ENCODE peak calls at places on chromosomes 11 and 22, in five cellular contexts. One of them, this sample, is unnamed.

GRCh38 chr11:61061081-61061826 is 41.0 kb upstream of the CD5 start:
- DNase-seq in GM12878: peak; percentile 97
- DNase-seq in GM23338: no peak
- DNase-seq in endodermal cell: peak; percentile 36
- DNase-seq in mammary epithelial cell: peak; percentile 79
- DNase-seq in this sample: peak; percentile 60

GRCh38 chr11:125071408-125071807 is 8.3 kb downstream of the SLC37A2 start:
- DNase-seq in GM23338: no peak
- DNase-seq in mammary epithelial cell: no peak
- DNase-seq in GM12878: no peak
- DNase-seq in endodermal cell: peak; percentile 48
- DNase-seq in this sample: no peak

GRCh38 chr22:39514373-39514973 is 5.9 kb upstream of the ATF4 start:
- DNase-seq in endodermal cell: peak; percentile 89
- DNase-seq in GM23338: peak; percentile 81
- DNase-seq in mammary epithelial cell: no peak
- DNase-seq in GM12878: no peak
- DNase-seq in this sample: peak; percentile 51

GRCh38 chr11:119404872-119405271 is 18.1 kb downstream of the THY1 start:
- DNase-seq in endodermal cell: no peak
- DNase-seq in GM23338: no peak
- DNase-seq in mammary epithelial cell: no peak
- DNase-seq in GM12878: no peak
- DNase-seq in this sample: no peak

GRCh38 chr11:106076421-106076922 is 675 bp downstream of the KBTBD3 start:
- DNase-seq in GM23338: peak; percentile 17
- DNase-seq in endodermal cell: no peak
- DNase-seq in GM12878: no peak
- DNase-seq in mammary epithelial cell: no peak
- DNase-seq in this sample: peak; percentile 48

GRCh38 chr11:78975081-78975480 is 400.4 kb upstream of the NARS2 start:
- DNase-seq in GM23338: no peak
- DNase-seq in GM12878: no peak
- DNase-seq in endodermal cell: no peak
- DNase-seq in mammary epithelial cell: no peak
- DNase-seq in this sample: no peak

GRCh38 chr11:123760894-123761293 is 6.6 kb upstream of the OR6X1 start:
- DNase-seq in GM23338: no peak
- DNase-seq in mammary epithelial cell: no peak
- DNase-seq in endodermal cell: no peak
- DNase-seq in GM12878: peak; percentile 40
- DNase-seq in this sample: no peak

GRCh38 chr11:130849215-130849568 is 67.1 kb downstream of the SNX19 start:
- DNase-seq in mammary epithelial cell: peak; percentile 82
- DNase-seq in GM12878: no peak
- DNase-seq in GM23338: no peak
- DNase-seq in endodermal cell: no peak
- DNase-seq in this sample: no peak

GRCh38 chr11:112213753-112214152 is 12.5 kb upstream of the PTS start:
- DNase-seq in GM23338: no peak
- DNase-seq in mammary epithelial cell: peak; percentile 35
- DNase-seq in GM12878: no peak
- DNase-seq in endodermal cell: no peak
- DNase-seq in this sample: no peak

GRCh38 chr11:102237096-102237735 is 80.1 kb upstream of the BIRC3 start:
- DNase-seq in GM23338: peak; percentile 30
- DNase-seq in mammary epithelial cell: peak; percentile 72
- DNase-seq in GM12878: no peak
- DNase-seq in endodermal cell: peak; percentile 74
- DNase-seq in this sample: no peak

GRCh38 chr11:101264303-101264702 is 134.7 kb upstream of the PGR start:
- DNase-seq in GM23338: no peak
- DNase-seq in GM12878: no peak
- DNase-seq in endodermal cell: no peak
- DNase-seq in mammary epithelial cell: no peak
- DNase-seq in this sample: no peak

GRCh38 chr11:61700221-61700620 is 20.0 kb downstream of the DAGLA start:
- DNase-seq in GM12878: no peak
- DNase-seq in endodermal cell: peak; percentile 74
- DNase-seq in mammary epithelial cell: peak; percentile 86
- DNase-seq in GM23338: no peak
- DNase-seq in this sample: no peak

GRCh38 chr11:65863889-65864757 is 3.9 kb downstream of the MUS81 start:
- DNase-seq in GM12878: no peak
- DNase-seq in endodermal cell: no peak
- DNase-seq in GM23338: no peak
- DNase-seq in mammary epithelial cell: no peak
- DNase-seq in this sample: peak; percentile 3

GRCh38 chr11:88818978-88819377 is 246.8 kb downstream of the GRM5 start:
- DNase-seq in endodermal cell: no peak
- DNase-seq in GM12878: no peak
- DNase-seq in GM23338: no peak
- DNase-seq in mammary epithelial cell: no peak
- DNase-seq in this sample: no peak

GRCh38 chr11:44149651-44150050 is 54.2 kb downstream of the EXT2 start:
- DNase-seq in GM12878: no peak
- DNase-seq in mammary epithelial cell: no peak
- DNase-seq in GM23338: no peak
- DNase-seq in endodermal cell: no peak
- DNase-seq in this sample: no peak

GRCh38 chr11:100777118-100777517 is 90.0 kb downstream of the ARHGAP42 start:
- DNase-seq in endodermal cell: no peak
- DNase-seq in GM12878: no peak
- DNase-seq in mammary epithelial cell: peak; percentile 86
- DNase-seq in GM23338: no peak
- DNase-seq in this sample: no peak

GRCh38 chr11:126515501-126515900 is 160.0 kb downstream of the ST3GAL4 start:
- DNase-seq in GM23338: no peak
- DNase-seq in endodermal cell: no peak
- DNase-seq in mammary epithelial cell: no peak
- DNase-seq in GM12878: no peak
- DNase-seq in this sample: no peak

GRCh38 chr11:121654506-121655480 is 202.0 kb upstream of the SORL1-AS1 start:
- DNase-seq in GM12878: no peak
- DNase-seq in endodermal cell: no peak
- DNase-seq in mammary epithelial cell: no peak
- DNase-seq in GM23338: no peak
- DNase-seq in this sample: no peak

GRCh38 chr11:107924306-107924705 is 3.9 kb upstream of the RAB39A start:
- DNase-seq in GM12878: no peak
- DNase-seq in GM23338: no peak
- DNase-seq in mammary epithelial cell: no peak
- DNase-seq in endodermal cell: no peak
- DNase-seq in this sample: no peak

GRCh38 chr22:31526275-31526674 is 29.9 kb downstream of the SFI1 start:
- DNase-seq in endodermal cell: no peak
- DNase-seq in GM12878: no peak
- DNase-seq in mammary epithelial cell: no peak
- DNase-seq in GM23338: no peak
- DNase-seq in this sample: no peak

GRCh38 chr22:41512421-41513194 is 31.7 kb downstream of the POLR3H start:
- DNase-seq in mammary epithelial cell: peak; percentile 44
- DNase-seq in GM12878: no peak
- DNase-seq in endodermal cell: peak; percentile 96
- DNase-seq in GM23338: peak; percentile 96
- DNase-seq in this sample: no peak

GRCh38 chr11:124760205-124760652 is 1.9 kb downstream of the ESAM start:
- DNase-seq in GM12878: no peak
- DNase-seq in mammary epithelial cell: no peak
- DNase-seq in endodermal cell: no peak
- DNase-seq in GM23338: no peak
- DNase-seq in this sample: no peak

GRCh38 chr11:128338806-128339205 is 248.6 kb downstream of the ETS1 start:
- DNase-seq in mammary epithelial cell: no peak
- DNase-seq in endodermal cell: no peak
- DNase-seq in GM12878: no peak
- DNase-seq in GM23338: no peak
- DNase-seq in this sample: no peak

GRCh38 chr11:10309163-10310093 is 4.6 kb downstream of the ADM start:
- DNase-seq in mammary epithelial cell: peak; percentile 85
- DNase-seq in GM12878: no peak
- DNase-seq in GM23338: peak; percentile 32
- DNase-seq in endodermal cell: peak; percentile 90
- DNase-seq in this sample: no peak

GRCh38 chr11:75554258-75555022 is 7.6 kb upstream of the SERPINH1 start:
- DNase-seq in GM23338: peak; percentile 88
- DNase-seq in GM12878: no peak
- DNase-seq in endodermal cell: peak; percentile 97
- DNase-seq in mammary epithelial cell: no peak
- DNase-seq in this sample: no peak

GRCh38 chr11:34343153-34343552 is 14.7 kb downstream of the ABTB2 start:
- DNase-seq in mammary epithelial cell: peak; percentile 81
- DNase-seq in endodermal cell: no peak
- DNase-seq in GM23338: no peak
- DNase-seq in GM12878: no peak
- DNase-seq in this sample: no peak

GRCh38 chr11:100855466-100856067 is 168.5 kb downstream of the ARHGAP42 start:
- DNase-seq in mammary epithelial cell: peak; percentile 36
- DNase-seq in endodermal cell: no peak
- DNase-seq in GM23338: peak; percentile 81
- DNase-seq in GM12878: no peak
- DNase-seq in this sample: no peak

GRCh38 chr11:37343279-37343678 is 745.2 kb upstream of the RAG2 start:
- DNase-seq in endodermal cell: no peak
- DNase-seq in GM23338: no peak
- DNase-seq in GM12878: no peak
- DNase-seq in mammary epithelial cell: no peak
- DNase-seq in this sample: no peak

GRCh38 chr11:62983536-62984199 is 1.1 kb downstream of the SLC22A6 start:
- DNase-seq in GM23338: no peak
- DNase-seq in GM12878: no peak
- DNase-seq in mammary epithelial cell: no peak
- DNase-seq in endodermal cell: no peak
- DNase-seq in this sample: no peak

GRCh38 chr22:43337385-43337784 is 5.8 kb downstream of the SCUBE1 start:
- DNase-seq in GM12878: no peak
- DNase-seq in mammary epithelial cell: no peak
- DNase-seq in GM23338: no peak
- DNase-seq in endodermal cell: no peak
- DNase-seq in this sample: no peak

DNA sequence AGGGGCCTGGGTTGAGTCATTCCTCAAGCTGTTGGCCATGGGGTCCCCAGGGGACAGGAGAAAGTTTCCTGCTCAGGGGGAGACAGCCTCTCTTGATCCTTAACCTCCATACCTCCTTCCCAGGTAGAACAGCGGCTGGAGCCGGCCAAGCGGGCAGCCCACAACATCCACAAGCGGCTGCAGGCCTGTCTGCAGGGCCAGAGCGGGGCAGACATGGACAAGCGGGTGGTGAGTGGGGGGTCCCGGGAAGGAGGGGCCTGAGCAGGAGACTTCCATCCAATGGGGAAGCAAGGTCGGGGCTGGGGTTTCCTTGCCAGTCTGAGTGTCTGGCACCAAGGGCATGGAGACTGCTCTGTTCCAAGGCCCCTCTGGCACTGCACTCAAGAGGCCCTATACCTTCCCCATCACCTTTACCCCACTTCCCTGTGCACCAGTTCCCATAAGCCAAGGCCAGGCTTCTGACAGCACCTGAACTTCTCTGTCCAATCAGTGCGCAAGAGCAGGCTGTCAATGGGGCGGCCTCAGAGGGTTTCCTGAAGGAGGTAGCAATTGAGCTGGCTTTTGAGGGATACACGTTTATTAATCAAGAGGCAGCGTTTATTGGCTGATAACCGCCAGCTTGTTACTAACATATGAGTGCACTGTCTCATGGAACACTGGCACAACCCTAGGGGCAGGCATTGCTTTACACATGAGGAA is 1.9 kb downstream of the SH3BP1 start:
- DNase-seq in endodermal cell: no peak
- DNase-seq in mammary epithelial cell: no peak
- DNase-seq in GM12878: no peak
- DNase-seq in GM23338: no peak
- DNase-seq in this sample: no peak
- H3K27ac ChIP-seq in endodermal cell: no peak overlapping the region
- H3K27ac ChIP-seq in mammary epithelial cell: no peak overlapping the region
- H3K27ac ChIP-seq in GM12878: no peak overlapping the region
- H3K27ac ChIP-seq in GM23338: no peak overlapping the region
- H3K27ac ChIP-seq in this sample: no peak overlapping the region

DNA sequence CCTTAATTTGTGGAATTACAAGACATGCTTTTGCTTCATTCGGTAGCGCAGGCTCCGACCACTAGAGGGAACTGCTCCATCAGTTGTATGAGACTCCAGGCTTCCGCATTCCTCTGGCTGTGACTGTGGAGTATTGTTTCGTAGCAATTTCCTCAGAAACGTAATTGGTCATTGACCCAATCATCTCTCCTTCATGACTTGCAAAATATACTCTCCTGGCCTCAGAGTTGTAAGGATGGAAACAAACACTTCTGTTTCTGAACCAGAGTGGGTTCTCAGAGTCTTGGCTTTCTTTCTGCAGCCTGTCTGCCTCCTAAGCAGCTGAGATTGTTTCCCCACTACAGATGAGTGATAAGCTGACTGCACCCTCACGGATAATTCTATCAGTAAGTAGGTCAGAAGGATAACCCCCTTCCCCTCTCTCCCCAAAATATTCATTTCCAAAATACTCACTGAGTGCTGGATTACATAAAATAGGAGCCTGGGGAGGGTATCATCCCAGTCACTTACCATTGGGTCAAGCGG is 146.8 kb upstream of the ZC3H12C start:
- DNase-seq in GM23338: peak; percentile 91
- DNase-seq in endodermal cell: peak; percentile 93
- DNase-seq in GM12878: peak; percentile 92
- DNase-seq in mammary epithelial cell: peak; percentile 87
- DNase-seq in this sample: peak; percentile 2
- H3K4me3 ChIP-seq in GM23338: no peak overlapping the region
- H3K4me3 ChIP-seq in endodermal cell: peak overlapping the region; percentile 6
- H3K4me3 ChIP-seq in GM12878: peak overlapping the region; percentile 50
- H3K4me3 ChIP-seq in mammary epithelial cell: peak overlapping the region; percentile 18
- H3K4me3 ChIP-seq in this sample: no peak overlapping the region

DNA sequence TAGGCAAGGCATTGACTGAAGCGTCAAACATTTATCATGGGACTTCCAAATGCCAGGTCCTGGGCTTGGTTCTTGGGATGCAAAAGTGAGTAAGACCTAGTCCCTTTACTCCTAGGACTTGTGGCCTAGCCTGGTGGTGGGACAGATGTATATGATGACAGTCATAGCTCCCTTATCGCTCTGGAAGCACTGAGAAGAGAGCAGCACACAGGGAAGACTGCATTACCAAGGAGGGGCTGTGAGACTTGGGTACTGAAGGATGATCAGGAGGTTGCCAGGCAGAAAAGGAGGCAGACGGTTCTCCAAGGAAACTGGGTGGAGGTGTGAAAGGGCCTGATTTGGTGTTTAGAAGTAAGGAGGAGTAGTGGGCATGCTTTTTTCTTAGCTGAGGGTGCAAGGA is 32.5 kb downstream of the MICAL2 start:
- DNase-seq in endodermal cell: no peak
- DNase-seq in mammary epithelial cell: no peak
- DNase-seq in GM23338: no peak
- DNase-seq in GM12878: no peak
- DNase-seq in this sample: no peak
- H3K4me1 ChIP-seq in endodermal cell: peaks cover 11% of the 10 kb centered on the region
- H3K4me1 ChIP-seq in mammary epithelial cell: peaks cover 31% of the 10 kb centered on the region
- H3K4me1 ChIP-seq in GM23338: no peaks in the 10 kb centered on the region
- H3K4me1 ChIP-seq in GM12878: no peaks in the 10 kb centered on the region
- H3K4me1 ChIP-seq in this sample: peaks cover 34% of the 10 kb centered on the region

GRCh38 chr22:30314918-30315317 is 11.8 kb downstream of the TBC1D10A start:
- DNase-seq in GM12878: peak; percentile 66
- DNase-seq in mammary epithelial cell: peak; percentile 75
- DNase-seq in GM23338: no peak
- DNase-seq in endodermal cell: no peak
- DNase-seq in this sample: peak; percentile 43
- H3K27ac ChIP-seq in GM12878: peak overlapping the region; percentile 80
- H3K27ac ChIP-seq in mammary epithelial cell: no peak overlapping the region
- H3K27ac ChIP-seq in GM23338: no peak overlapping the region
- H3K27ac ChIP-seq in endodermal cell: no peak overlapping the region
- H3K27ac ChIP-seq in this sample: no peak overlapping the region

GRCh38 chr11:59706518-59707285 is 6.9 kb downstream of the OR10V1 start:
- DNase-seq in mammary epithelial cell: peak; percentile 94
- DNase-seq in GM23338: no peak
- DNase-seq in endodermal cell: no peak
- DNase-seq in GM12878: no peak
- DNase-seq in this sample: no peak
- H3K4me3 ChIP-seq in mammary epithelial cell: no peak overlapping the region
- H3K4me3 ChIP-seq in GM23338: no peak overlapping the region
- H3K4me3 ChIP-seq in endodermal cell: no peak overlapping the region
- H3K4me3 ChIP-seq in GM12878: no peak overlapping the region
- H3K4me3 ChIP-seq in this sample: no peak overlapping the region

This sample was measured in CD8-positive, alpha-beta T cell.